ENCODE peak calls at places on chromosomes 4 and X, in five cellular contexts. U is bronchial epithelial cell, S is astrocyte, J is RWPE1, K is right atrium auricular region. D is an unnamed sample.

GRCh38 chr4:147479817-147480216 is 1.1 kb upstream of the EDNRA start:
- DNase-seq in S (peak; percentile 81), K (no peak), U (peak; percentile 78), J (no peak), D (no peak)

GRCh38 chr4:11720292-11720691 is 291.6 kb upstream of the HS3ST1 start:
- DNase-seq in S (no peak), J (peak; percentile 50), K (no peak), U (peak; percentile 63), D (peak; percentile 40)

GRCh38 chrX:31506360-31506759 is 434.5 kb upstream of the FTHL17 start:
- DNase-seq in U (peak; percentile 40), S (no peak), J (no peak), K (no peak), D (no peak)

GRCh38 chrX:1215123-1215823 is 2.8 kb upstream of the CRLF2 start:
- DNase-seq in S (no peak), K (no peak), J (no peak), U (no peak), D (no peak)

GRCh38 chr4:1870328-1870577 is 940 bp upstream of the NSD2 start:
- DNase-seq in K (peak; percentile 86), U (peak; percentile 70), S (peak; percentile 68), J (peak; percentile 63), D (peak; percentile 86)

GRCh38 chr4:53541577-53542206 is 49.6 kb downstream of the LNX1 start:
- DNase-seq in U (peak; percentile 87), K (no peak), J (peak; percentile 43), S (peak; percentile 96), D (no peak)

GRCh38 chr4:98605216-98605615 is 53.2 kb downstream of the TSPAN5 start:
- DNase-seq in K (no peak), J (no peak), S (peak; percentile 63), U (no peak), D (no peak)

GRCh38 chrX:133838761-133839676 is 146.4 kb downstream of the GPC3 start:
- DNase-seq in U (peak; percentile 26), J (peak; percentile 13), S (no peak), K (no peak), D (peak; percentile 66)

GRCh38 chr4:100461796-100462195 is 56.0 kb downstream of the EMCN start:
- DNase-seq in U (no peak), S (peak; percentile 18), J (peak; percentile 20), K (no peak), D (no peak)

GRCh38 chr4:53601251-53601764 is 10.0 kb upstream of the LNX1 start:
- DNase-seq in S (no peak), J (no peak), U (no peak), K (no peak), D (peak; percentile 61)

GRCh38 chr4:16270654-16271328 is 44.5 kb upstream of the TAPT1 start:
- DNase-seq in K (no peak), J (no peak), S (no peak), U (no peak), D (no peak)

GRCh38 chrX:275476-275966 is 5.7 kb upstream of the PLCXD1 start:
- DNase-seq in J (no peak), S (no peak), K (no peak), U (no peak), D (no peak)

GRCh38 chr4:8274772-8275241 is 5.3 kb downstream of the HTRA3 start:
- DNase-seq in U (no peak), K (peak; percentile 91), J (no peak), S (peak; percentile 84), D (no peak)

GRCh38 chr4:90080116-90080515 is 47.1 kb upstream of the CCSER1 start:
- DNase-seq in K (no peak), S (no peak), J (no peak), U (no peak), D (no peak)

GRCh38 chr4:87839309-87839946 is 6.7 kb downstream of the MEPE start:
- DNase-seq in U (peak; percentile 40), K (peak; percentile 69), S (peak; percentile 5), J (peak; percentile 35), D (no peak)

GRCh38 chrX:16511776-16512400 is 138.1 kb upstream of the S100G start:
- DNase-seq in S (peak; percentile 20), U (no peak), K (no peak), J (no peak), D (no peak)

GRCh38 chr4:44629280-44629866 is 22.1 kb downstream of the YIPF7 start:
- DNase-seq in J (peak; percentile 46), U (peak; percentile 52), S (peak; percentile 23), K (no peak), D (peak; percentile 30)

GRCh38 chr4:40617903-40618302 is 11.8 kb downstream of the RBM47 start:
- DNase-seq in S (no peak), U (no peak), K (no peak), J (no peak), D (no peak)

GRCh38 chr4:32196950-32197688 is 1477.0 kb downstream of the PCDH7 start:
- DNase-seq in J (no peak), K (no peak), S (no peak), U (no peak), D (no peak)

GRCh38 chr4:168867128-168867527 is 142.9 kb downstream of the CBR4 start:
- DNase-seq in J (no peak), K (no peak), S (no peak), U (no peak), D (no peak)

GRCh38 chr4:124035364-124036036 is 638.9 kb downstream of the SPRY1 start:
- DNase-seq in S (no peak), K (no peak), J (no peak), U (no peak), D (no peak)

GRCh38 chr4:78591404-78591803 is 39.8 kb downstream of the ANXA3 start:
- DNase-seq in S (no peak), J (no peak), K (no peak), U (no peak), D (no peak)

GRCh38 chr4:78596111-78596742 is 44.7 kb downstream of the ANXA3 start:
- DNase-seq in U (no peak), S (no peak), K (no peak), J (no peak), D (peak; percentile 6)

GRCh38 chr4:78588894-78589545 is 37.5 kb downstream of the ANXA3 start:
- DNase-seq in K (no peak), S (peak; percentile 40), U (no peak), J (no peak), D (no peak)

GRCh38 chr4:78592104-78592783 is 40.7 kb downstream of the ANXA3 start:
- DNase-seq in J (peak; percentile 26), S (no peak), K (no peak), U (peak; percentile 78), D (no peak)
- TF ChIP-seq CTCF in J (no peak), S (peak; percentile 18), K (no peak), U (peak; percentile 27), D (peak; percentile 17)

DNA sequence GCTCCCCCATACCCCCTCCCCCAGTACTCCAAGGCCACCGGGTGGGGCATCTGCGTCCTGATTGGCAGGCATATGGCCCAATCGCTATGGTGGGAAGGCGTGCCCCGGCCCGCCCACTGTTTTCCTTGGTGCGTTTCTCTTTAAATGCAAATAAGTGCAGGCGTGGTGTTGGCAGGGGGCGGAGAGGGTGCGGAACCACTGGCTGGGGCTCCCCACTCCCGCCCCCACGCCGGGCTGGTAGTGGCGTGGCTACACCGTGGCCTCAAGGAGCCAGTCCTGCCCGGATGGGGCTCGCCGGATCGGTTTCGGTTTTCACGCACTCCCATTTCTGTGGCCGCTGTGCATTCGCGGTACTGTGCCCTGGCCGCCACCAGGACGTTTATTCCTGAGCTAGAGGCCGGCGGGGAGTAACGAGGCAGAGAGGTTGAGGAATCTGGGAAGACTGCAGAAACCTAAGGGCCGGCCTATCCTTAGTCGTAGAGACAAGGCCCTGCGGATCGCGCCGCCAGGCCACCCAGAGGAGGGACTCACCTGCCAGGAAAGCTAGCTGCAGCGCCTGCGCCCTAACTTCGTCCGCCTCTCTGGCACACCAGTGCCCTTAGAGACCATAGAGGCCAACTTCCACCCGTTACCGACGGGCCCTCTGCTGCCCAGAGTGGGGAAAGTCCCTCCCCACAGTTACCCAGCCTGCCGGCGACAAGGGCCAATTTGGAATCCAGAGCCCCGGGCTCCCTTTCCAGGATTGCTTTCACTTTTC is 405 bp upstream of the AMER1 start:
- DNase-seq in U (peak; percentile 81), S (peak; percentile 86), K (peak; percentile 95), J (peak; percentile 92), D (peak; percentile 92)
- TF ChIP-seq CTCF in U (peak; percentile 16), S (no peak), K (no peak), J (no peak), D (no peak)

GRCh38 chrX:19889582-19890342 is 2.4 kb upstream of the SH3KBP1 start:
- DNase-seq in J (peak; percentile 36), S (peak; percentile 66), U (peak; percentile 68), K (no peak), D (peak; percentile 7)
- TF ChIP-seq CTCF in J (no peak), S (no peak), U (peak; percentile 7), K (no peak), D (no peak)

DNA sequence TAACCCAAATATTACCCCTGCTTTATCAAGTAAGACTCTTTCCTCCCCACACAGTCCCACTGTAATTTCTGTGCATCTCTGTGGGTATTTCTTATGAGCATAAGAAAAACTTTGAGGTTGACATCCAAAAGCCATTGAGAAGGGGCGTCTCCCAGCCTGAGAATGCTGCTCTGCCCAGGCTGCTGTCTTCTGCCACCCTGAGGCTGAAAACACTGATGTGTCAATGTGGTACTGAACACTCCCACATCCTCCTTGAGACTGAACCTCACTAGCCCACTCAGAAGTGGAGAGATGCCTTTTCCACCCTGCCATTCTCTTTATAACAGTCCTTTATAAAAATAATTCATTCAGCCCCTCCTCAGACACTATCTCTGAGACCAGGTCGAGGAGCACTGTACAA is 120.8 kb downstream of the SMIM20 start:
- DNase-seq in K (no peak), J (no peak), S (no peak), U (no peak), D (no peak)
- TF ChIP-seq CTCF in K (no peak), J (no peak), S (no peak), U (no peak), D (no peak)

GRCh38 chr4:23932935-23933334 is 43.1 kb upstream of the PPARGC1A start:
- DNase-seq in J (no peak), S (peak; percentile 67), K (no peak), U (peak; percentile 26), D (no peak)
- TF ChIP-seq CTCF in J (no peak), S (no peak), K (no peak), U (peak; percentile 69), D (no peak)